ENCODE peak calls at places on chromosomes 2 and 18, in eight cellular contexts. F, O, B, X, S, Z, L and R are unnamed samples.

GRCh38 chr2:41042343-41042742 is 590.5 kb upstream of the SLC8A1 start:
- DNase-seq in S (no peak), L (no peak), F (no peak), B (no peak), Z (no peak), O (no peak), X (no peak), R (no peak)

GRCh38 chr18:45519881-45520280 is 95.4 kb upstream of the SLC14A2 start:
- DNase-seq in X (no peak), B (no peak), S (no peak), F (no peak), O (no peak), L (no peak), Z (no peak), R (no peak)

GRCh38 chr2:84782717-84783442 is 98.0 kb downstream of the TRABD2A start:
- DNase-seq in Z (peak), X (no peak), B (peak), S (no peak), O (no peak), L (no peak), F (no peak), R (no peak)

GRCh38 chr2:197972017-197972416 is 167.6 kb downstream of the PLCL1 start:
- DNase-seq in B (no peak), L (no peak), Z (no peak), F (peak), S (no peak), X (no peak), O (no peak), R (no peak)

GRCh38 chr2:24439971-24440340 is 51.1 kb upstream of the NCOA1 start:
- DNase-seq in L (no peak), B (no peak), O (no peak), X (no peak), F (no peak), Z (no peak), S (no peak), R (no peak)

GRCh38 chr18:37397814-37398213 is 167.8 kb downstream of the CELF4 start:
- DNase-seq in F (no peak), Z (no peak), S (no peak), O (no peak), X (no peak), L (no peak), B (peak), R (no peak)

GRCh38 chr2:181203916-181204315 is 223.5 kb downstream of the UBE2E3 start:
- DNase-seq in O (no peak), X (no peak), B (no peak), Z (no peak), L (no peak), S (no peak), F (no peak), R (no peak)

GRCh38 chr18:65352183-65352582 is 398.6 kb upstream of the CDH7 start:
- DNase-seq in L (no peak), O (no peak), F (no peak), B (peak), S (no peak), X (no peak), Z (no peak), R (no peak)

GRCh38 chr2:75064691-75065396 is 106.4 kb downstream of the POLE4 start:
- DNase-seq in O (peak), Z (peak), X (peak), B (peak), F (no peak), S (peak), L (peak), R (no peak)

GRCh38 chr2:10057231-10058107 is 14.1 kb downstream of the KLF11 start:
- DNase-seq in B (no peak), X (peak), Z (no peak), S (no peak), O (no peak), F (peak), L (no peak), R (no peak)

GRCh38 chr2:43484323-43484930 is 111.4 kb downstream of the THADA start:
- DNase-seq in Z (no peak), F (peak), S (no peak), X (peak), B (peak), L (no peak), O (peak), R (no peak)

GRCh38 chr2:174681983-174682577 is 82.2 kb downstream of the CHRNA1 start:
- DNase-seq in L (peak), X (no peak), B (peak), O (peak), F (no peak), S (peak), Z (peak), R (no peak)

GRCh38 chr2:15872854-15873253 is 67.5 kb upstream of the MYCN start:
- DNase-seq in Z (no peak), L (no peak), S (no peak), F (no peak), O (no peak), B (no peak), X (no peak), R (no peak)

GRCh38 chr2:46824611-46825010 is 91.0 kb downstream of the MCFD2 start:
- DNase-seq in B (no peak), L (no peak), O (no peak), X (no peak), Z (no peak), F (no peak), S (no peak), R (no peak)

GRCh38 chr18:13500227-13500865 is 226.0 kb downstream of the FAM210A start:
- DNase-seq in X (peak), B (peak), S (no peak), O (no peak), L (no peak), Z (peak), F (no peak), R (peak)

GRCh38 chr2:99867690-99868089 is 274.7 kb downstream of the AFF3 start:
- DNase-seq in L (no peak), X (no peak), F (no peak), O (peak), B (peak), S (no peak), Z (no peak), R (no peak)

GRCh38 chr18:11794195-11794594 is 57.0 kb upstream of the CHMP1B start:
- DNase-seq in O (no peak), B (no peak), Z (no peak), L (no peak), X (no peak), F (no peak), S (no peak), R (no peak)

GRCh38 chr2:182055993-182056392 is 70.3 kb downstream of the PPP1R1C start:
- DNase-seq in X (no peak), O (no peak), S (no peak), F (no peak), Z (no peak), L (no peak), B (no peak), R (no peak)

GRCh38 chr2:68594674-68595492 is 48.5 kb upstream of the PROKR1 start:
- DNase-seq in X (peak), L (peak), O (peak), S (peak), Z (peak), F (peak), B (peak), R (peak)

GRCh38 chr2:226953826-226954225 is 118.0 kb downstream of the RHBDD1 start:
- DNase-seq in S (no peak), Z (no peak), X (no peak), L (no peak), O (no peak), F (no peak), B (no peak), R (no peak)

GRCh38 chr2:202410092-202410491 is 34.0 kb downstream of the BMPR2 start:
- DNase-seq in B (no peak), Z (no peak), O (no peak), S (no peak), F (no peak), L (no peak), X (no peak), R (no peak)

GRCh38 chr2:143903172-143903856 is 616.6 kb downstream of the ZEB2 start:
- DNase-seq in F (no peak), O (no peak), S (no peak), X (no peak), B (no peak), Z (no peak), L (no peak), R (no peak)

GRCh38 chr2:73823916-73824523 is 4.7 kb upstream of the STAMBP start:
- DNase-seq in L (no peak), F (peak), X (peak), Z (no peak), O (peak), S (no peak), B (peak), R (no peak)

GRCh38 chr2:231604101-231604684 is 11.5 kb downstream of the TEX44 start:
- DNase-seq in X (no peak), O (no peak), F (no peak), B (peak), L (no peak), S (no peak), Z (no peak), R (no peak)

GRCh38 chr2:43542285-43542933 is 53.4 kb downstream of the THADA start:
- DNase-seq in B (peak), S (no peak), X (no peak), F (no peak), Z (no peak), L (no peak), O (peak), R (no peak)

GRCh38 chr2:3178206-3179031 is 199.2 kb downstream of the EIPR1 start:
- DNase-seq in B (no peak), O (no peak), L (no peak), Z (no peak), F (no peak), S (no peak), X (no peak), R (no peak)

GRCh38 chr2:206095925-206096324 is 10.0 kb upstream of the INO80D start:
- DNase-seq in F (no peak), Z (no peak), X (no peak), O (no peak), S (no peak), L (no peak), B (no peak), R (no peak)

GRCh38 chr2:191486584-191487320 is 191.2 kb upstream of the NABP1 start:
- DNase-seq in X (no peak), F (peak), B (no peak), S (no peak), L (no peak), O (peak), Z (no peak), R (peak)

GRCh38 chr18:31646332-31646822 is 38.0 kb downstream of the B4GALT6 start:
- DNase-seq in S (no peak), Z (no peak), B (no peak), O (no peak), F (no peak), X (no peak), L (no peak), R (no peak)

GRCh38 chr2:203718087-203718486 is 11.6 kb downstream of the CD28 start:
- DNase-seq in O (no peak), X (no peak), F (no peak), S (no peak), L (peak), B (no peak), Z (peak), R (no peak)

GRCh38 chr2:67895171-67895941 is 167.4 kb downstream of the C1D start:
- DNase-seq in B (peak), Z (no peak), O (peak), F (no peak), S (no peak), X (peak), L (no peak), R (no peak)